ENCODE peak calls at places on chromosome 4, in six cellular contexts. One of them, this sample, is unnamed.

GRCh38 chr4:37546586-37546985 is 139.6 kb downstream of the RELL1 start:
- DNase-seq in K562: no peak
- DNase-seq in mammary epithelial cell: no peak
- DNase-seq in osteoblast: no peak
- DNase-seq in fibroblast of lung: no peak
- DNase-seq in keratinocyte: no peak
- DNase-seq in this sample: no peak

GRCh38 chr4:41221850-41222249 is 7.5 kb upstream of the APBB2 start:
- DNase-seq in K562: no peak
- DNase-seq in mammary epithelial cell: no peak
- DNase-seq in osteoblast: no peak
- DNase-seq in fibroblast of lung: no peak
- DNase-seq in keratinocyte: no peak
- DNase-seq in this sample: no peak

GRCh38 chr4:87003266-87003665 is 68.5 kb downstream of the AFF1 start:
- DNase-seq in K562: no peak
- DNase-seq in mammary epithelial cell: no peak
- DNase-seq in osteoblast: no peak
- DNase-seq in fibroblast of lung: no peak
- DNase-seq in keratinocyte: no peak
- DNase-seq in this sample: no peak

GRCh38 chr4:53450773-53451172 is 73.3 kb downstream of the FIP1L1 start:
- DNase-seq in K562: no peak
- DNase-seq in mammary epithelial cell: peak; percentile 35
- DNase-seq in osteoblast: no peak
- DNase-seq in fibroblast of lung: peak; percentile 10
- DNase-seq in keratinocyte: no peak
- DNase-seq in this sample: no peak

GRCh38 chr4:3697033-3697432 is 69.2 kb upstream of the ADRA2C start:
- DNase-seq in K562: no peak
- DNase-seq in mammary epithelial cell: no peak
- DNase-seq in osteoblast: no peak
- DNase-seq in fibroblast of lung: no peak
- DNase-seq in keratinocyte: no peak
- DNase-seq in this sample: no peak

GRCh38 chr4:94479358-94480141 is 27.8 kb downstream of the PDLIM5 start:
- DNase-seq in K562: no peak
- DNase-seq in mammary epithelial cell: no peak
- DNase-seq in osteoblast: no peak
- DNase-seq in fibroblast of lung: no peak
- DNase-seq in keratinocyte: no peak
- DNase-seq in this sample: no peak

GRCh38 chr4:10006604-10007435 is 14.5 kb downstream of the SLC2A9 start:
- DNase-seq in K562: no peak
- DNase-seq in mammary epithelial cell: peak; percentile 96
- DNase-seq in osteoblast: no peak
- DNase-seq in fibroblast of lung: peak; percentile 42
- DNase-seq in keratinocyte: peak; percentile 90
- DNase-seq in this sample: peak; percentile 81

GRCh38 chr4:139823345-139823744 is 157.7 kb downstream of the MGST2 start:
- DNase-seq in K562: no peak
- DNase-seq in mammary epithelial cell: no peak
- DNase-seq in osteoblast: no peak
- DNase-seq in fibroblast of lung: no peak
- DNase-seq in keratinocyte: no peak
- DNase-seq in this sample: no peak

GRCh38 chr4:7111441-7111840 is 43.6 kb upstream of the GRPEL1 start:
- DNase-seq in K562: no peak
- DNase-seq in mammary epithelial cell: no peak
- DNase-seq in osteoblast: peak; percentile 44
- DNase-seq in fibroblast of lung: no peak
- DNase-seq in keratinocyte: no peak
- DNase-seq in this sample: no peak

GRCh38 chr4:114287079-114287696 is 307.7 kb upstream of the ARSJ start:
- DNase-seq in K562: no peak
- DNase-seq in mammary epithelial cell: peak; percentile 27
- DNase-seq in osteoblast: no peak
- DNase-seq in fibroblast of lung: no peak
- DNase-seq in keratinocyte: no peak
- DNase-seq in this sample: peak; percentile 73

GRCh38 chr4:184287697-184288255 is 70.1 kb upstream of the ENPP6 start:
- DNase-seq in K562: no peak
- DNase-seq in mammary epithelial cell: peak; percentile 50
- DNase-seq in osteoblast: peak; percentile 90
- DNase-seq in fibroblast of lung: peak; percentile 22
- DNase-seq in keratinocyte: no peak
- DNase-seq in this sample: peak; percentile 72
- H2AFZ ChIP-seq in K562: peak overlapping the region; percentile 69
- H2AFZ ChIP-seq in mammary epithelial cell: peak overlapping the region; percentile 90
- H2AFZ ChIP-seq in osteoblast: peak overlapping the region; percentile 88
- H2AFZ ChIP-seq in fibroblast of lung: peak overlapping the region; percentile 91
- H2AFZ ChIP-seq in keratinocyte: peak overlapping the region; percentile 80
- H2AFZ ChIP-seq in this sample: peak overlapping the region; percentile 23

GRCh38 chr4:56217383-56217890 is 169.9 kb downstream of the AASDH start:
- DNase-seq in K562: no peak
- DNase-seq in mammary epithelial cell: no peak
- DNase-seq in osteoblast: no peak
- DNase-seq in fibroblast of lung: no peak
- DNase-seq in keratinocyte: no peak
- DNase-seq in this sample: peak; percentile 25

GRCh38 chr4:56213543-56213942 is 173.7 kb downstream of the AASDH start:
- DNase-seq in K562: no peak
- DNase-seq in mammary epithelial cell: no peak
- DNase-seq in osteoblast: no peak
- DNase-seq in fibroblast of lung: no peak
- DNase-seq in keratinocyte: no peak
- DNase-seq in this sample: no peak

GRCh38 chr4:56212774-56213173 is 174.5 kb downstream of the AASDH start:
- DNase-seq in K562: no peak
- DNase-seq in mammary epithelial cell: no peak
- DNase-seq in osteoblast: no peak
- DNase-seq in fibroblast of lung: no peak
- DNase-seq in keratinocyte: no peak
- DNase-seq in this sample: no peak

GRCh38 chr4:56215901-56216300 is 171.4 kb downstream of the AASDH start:
- DNase-seq in K562: no peak
- DNase-seq in mammary epithelial cell: peak; percentile 15
- DNase-seq in osteoblast: no peak
- DNase-seq in fibroblast of lung: peak; percentile 83
- DNase-seq in keratinocyte: no peak
- DNase-seq in this sample: peak; percentile 69

GRCh38 chr4:56215138-56215793 is 172.0 kb downstream of the AASDH start:
- DNase-seq in K562: no peak
- DNase-seq in mammary epithelial cell: no peak
- DNase-seq in osteoblast: peak; percentile 50
- DNase-seq in fibroblast of lung: peak; percentile 5
- DNase-seq in keratinocyte: no peak
- DNase-seq in this sample: peak; percentile 41
- H3K79me2 ChIP-seq in K562: no peaks in the 10 kb centered on the region
- H3K79me2 ChIP-seq in mammary epithelial cell: no peaks in the 10 kb centered on the region
- H3K79me2 ChIP-seq in osteoblast: no peaks in the 10 kb centered on the region
- H3K79me2 ChIP-seq in fibroblast of lung: no peaks in the 10 kb centered on the region
- H3K79me2 ChIP-seq in keratinocyte: no peaks in the 10 kb centered on the region
- H3K79me2 ChIP-seq in this sample: no peaks in the 10 kb centered on the region

GRCh38 chr4:186228514-186228894 is 1.2 kb downstream of the KLKB1 start:
- DNase-seq in K562: no peak
- DNase-seq in mammary epithelial cell: no peak
- DNase-seq in osteoblast: no peak
- DNase-seq in fibroblast of lung: no peak
- DNase-seq in keratinocyte: no peak
- DNase-seq in this sample: no peak
- H2AFZ ChIP-seq in K562: no peak overlapping the region
- H2AFZ ChIP-seq in mammary epithelial cell: no peak overlapping the region
- H2AFZ ChIP-seq in osteoblast: peak overlapping the region; percentile 81
- H2AFZ ChIP-seq in fibroblast of lung: peak overlapping the region; percentile 44
- H2AFZ ChIP-seq in keratinocyte: no peak overlapping the region
- H2AFZ ChIP-seq in this sample: no peak overlapping the region

DNA sequence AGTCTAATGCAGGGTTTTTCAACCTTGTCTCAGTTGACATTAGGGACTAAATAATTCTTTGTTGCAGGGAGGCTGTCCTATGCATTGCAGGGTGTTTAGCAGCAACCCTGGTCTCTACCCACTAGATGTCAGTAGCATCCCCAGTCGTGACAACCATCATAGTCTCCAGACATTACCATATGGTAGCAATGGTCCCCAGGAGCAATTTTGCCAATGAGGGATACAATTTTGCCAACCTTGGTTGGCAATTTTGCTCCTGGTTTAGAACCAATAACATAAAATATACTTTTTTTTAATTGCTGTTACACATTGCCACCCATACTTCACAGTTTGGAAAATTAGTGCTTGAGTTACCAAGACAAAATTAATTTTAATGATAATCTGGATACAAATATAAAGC is 6.0 kb downstream of the EREG start:
- DNase-seq in K562: peak; percentile 23
- DNase-seq in mammary epithelial cell: peak; percentile 58
- DNase-seq in osteoblast: no peak
- DNase-seq in fibroblast of lung: peak; percentile 39
- DNase-seq in keratinocyte: no peak
- DNase-seq in this sample: peak; percentile 72
- H3K79me2 ChIP-seq in K562: peaks cover 85% of the 10 kb centered on the region
- H3K79me2 ChIP-seq in mammary epithelial cell: peaks cover 64% of the 10 kb centered on the region
- H3K79me2 ChIP-seq in osteoblast: no peaks in the 10 kb centered on the region
- H3K79me2 ChIP-seq in fibroblast of lung: no peaks in the 10 kb centered on the region
- H3K79me2 ChIP-seq in keratinocyte: peaks cover 27% of the 10 kb centered on the region
- H3K79me2 ChIP-seq in this sample: peaks cover 7% of the 10 kb centered on the region